ENCODE peak calls at places on chromosomes 4 and X, in eight cellular contexts. One of them, this sample, is unnamed.
A peak's percentile ranks its signal among the peaks of the same experiment; 100 is the strongest.

GRCh38 chr4:159077702-159078495 is 25.0 kb upstream of the RAPGEF2 start:
- DNase-seq in AG04450: no peak
- DNase-seq in neural crest cell: no peak
- DNase-seq in mesothelial cell of epicardium: no peak
- DNase-seq in H9: no peak
- DNase-seq in Calu3: no peak
- DNase-seq in spleen: no peak
- DNase-seq in IMR-90: peak; percentile 11
- DNase-seq in this sample: no peak

GRCh38 chr4:155759372-155760252 is 791 bp downstream of the GUCY1B1 start:
- DNase-seq in neural crest cell: peak; percentile 50
- DNase-seq in spleen: peak; percentile 83
- DNase-seq in IMR-90: peak; percentile 16
- DNase-seq in H9: peak; percentile 39
- DNase-seq in mesothelial cell of epicardium: peak; percentile 44
- DNase-seq in Calu3: peak; percentile 44
- DNase-seq in AG04450: no peak
- DNase-seq in this sample: no peak

GRCh38 chr4:10079256-10079655 is 37.3 kb downstream of the WDR1 start:
- DNase-seq in neural crest cell: no peak
- DNase-seq in AG04450: no peak
- DNase-seq in Calu3: no peak
- DNase-seq in H9: no peak
- DNase-seq in spleen: peak; percentile 62
- DNase-seq in IMR-90: no peak
- DNase-seq in mesothelial cell of epicardium: no peak
- DNase-seq in this sample: no peak

GRCh38 chr4:56276547-56276946 is 110.7 kb downstream of the AASDH start:
- DNase-seq in mesothelial cell of epicardium: no peak
- DNase-seq in H9: no peak
- DNase-seq in AG04450: no peak
- DNase-seq in spleen: no peak
- DNase-seq in neural crest cell: no peak
- DNase-seq in Calu3: no peak
- DNase-seq in IMR-90: peak; percentile 19
- DNase-seq in this sample: no peak

GRCh38 chr4:31192372-31192771 is 472.2 kb downstream of the PCDH7 start:
- DNase-seq in mesothelial cell of epicardium: no peak
- DNase-seq in spleen: no peak
- DNase-seq in AG04450: no peak
- DNase-seq in IMR-90: no peak
- DNase-seq in Calu3: no peak
- DNase-seq in neural crest cell: no peak
- DNase-seq in H9: no peak
- DNase-seq in this sample: no peak

GRCh38 chr4:37816006-37816405 is 10.5 kb upstream of the PGM2 start:
- DNase-seq in IMR-90: no peak
- DNase-seq in mesothelial cell of epicardium: no peak
- DNase-seq in AG04450: no peak
- DNase-seq in spleen: no peak
- DNase-seq in Calu3: no peak
- DNase-seq in neural crest cell: no peak
- DNase-seq in H9: no peak
- DNase-seq in this sample: no peak

GRCh38 chr4:125750827-125751466 is 436.2 kb downstream of the FAT4 start:
- DNase-seq in Calu3: peak; percentile 22
- DNase-seq in spleen: no peak
- DNase-seq in mesothelial cell of epicardium: no peak
- DNase-seq in neural crest cell: no peak
- DNase-seq in H9: peak; percentile 62
- DNase-seq in AG04450: no peak
- DNase-seq in IMR-90: peak; percentile 54
- DNase-seq in this sample: peak; percentile 51

GRCh38 chr4:94803181-94803580 is 45.4 kb downstream of the BMPR1B start:
- DNase-seq in AG04450: no peak
- DNase-seq in H9: no peak
- DNase-seq in Calu3: no peak
- DNase-seq in neural crest cell: no peak
- DNase-seq in IMR-90: no peak
- DNase-seq in spleen: no peak
- DNase-seq in mesothelial cell of epicardium: no peak
- DNase-seq in this sample: peak; percentile 13

GRCh38 chr4:137502730-137503129 is 29.6 kb downstream of the PCDH18 start:
- DNase-seq in Calu3: no peak
- DNase-seq in IMR-90: no peak
- DNase-seq in H9: no peak
- DNase-seq in mesothelial cell of epicardium: no peak
- DNase-seq in spleen: no peak
- DNase-seq in AG04450: no peak
- DNase-seq in neural crest cell: no peak
- DNase-seq in this sample: no peak

GRCh38 chrX:71665747-71666146 is 1.6 kb upstream of the LOC101059915 start:
- DNase-seq in AG04450: no peak
- DNase-seq in Calu3: no peak
- DNase-seq in mesothelial cell of epicardium: no peak
- DNase-seq in IMR-90: no peak
- DNase-seq in neural crest cell: no peak
- DNase-seq in H9: no peak
- DNase-seq in spleen: peak; percentile 62
- DNase-seq in this sample: no peak

GRCh38 chrX:98141466-98141865 is 1257.8 kb downstream of the RPA4 start:
- DNase-seq in mesothelial cell of epicardium: no peak
- DNase-seq in neural crest cell: no peak
- DNase-seq in spleen: no peak
- DNase-seq in H9: no peak
- DNase-seq in IMR-90: no peak
- DNase-seq in AG04450: no peak
- DNase-seq in Calu3: no peak
- DNase-seq in this sample: no peak

GRCh38 chr4:184588893-184589292 is 60.4 kb downstream of the CASP3 start:
- DNase-seq in neural crest cell: no peak
- DNase-seq in Calu3: no peak
- DNase-seq in H9: no peak
- DNase-seq in AG04450: no peak
- DNase-seq in spleen: no peak
- DNase-seq in IMR-90: no peak
- DNase-seq in mesothelial cell of epicardium: no peak
- DNase-seq in this sample: peak; percentile 69

GRCh38 chrX:78119521-78120227 is 15.6 kb downstream of the PGK1 start:
- DNase-seq in AG04450: no peak
- DNase-seq in Calu3: no peak
- DNase-seq in IMR-90: no peak
- DNase-seq in H9: no peak
- DNase-seq in neural crest cell: no peak
- DNase-seq in mesothelial cell of epicardium: no peak
- DNase-seq in spleen: no peak
- DNase-seq in this sample: no peak

GRCh38 chr4:82515705-82516104 is 46.1 kb downstream of the TMEM150C start:
- DNase-seq in H9: no peak
- DNase-seq in neural crest cell: no peak
- DNase-seq in mesothelial cell of epicardium: no peak
- DNase-seq in AG04450: no peak
- DNase-seq in spleen: no peak
- DNase-seq in IMR-90: peak; percentile 63
- DNase-seq in Calu3: no peak
- DNase-seq in this sample: peak; percentile 98

DNA sequence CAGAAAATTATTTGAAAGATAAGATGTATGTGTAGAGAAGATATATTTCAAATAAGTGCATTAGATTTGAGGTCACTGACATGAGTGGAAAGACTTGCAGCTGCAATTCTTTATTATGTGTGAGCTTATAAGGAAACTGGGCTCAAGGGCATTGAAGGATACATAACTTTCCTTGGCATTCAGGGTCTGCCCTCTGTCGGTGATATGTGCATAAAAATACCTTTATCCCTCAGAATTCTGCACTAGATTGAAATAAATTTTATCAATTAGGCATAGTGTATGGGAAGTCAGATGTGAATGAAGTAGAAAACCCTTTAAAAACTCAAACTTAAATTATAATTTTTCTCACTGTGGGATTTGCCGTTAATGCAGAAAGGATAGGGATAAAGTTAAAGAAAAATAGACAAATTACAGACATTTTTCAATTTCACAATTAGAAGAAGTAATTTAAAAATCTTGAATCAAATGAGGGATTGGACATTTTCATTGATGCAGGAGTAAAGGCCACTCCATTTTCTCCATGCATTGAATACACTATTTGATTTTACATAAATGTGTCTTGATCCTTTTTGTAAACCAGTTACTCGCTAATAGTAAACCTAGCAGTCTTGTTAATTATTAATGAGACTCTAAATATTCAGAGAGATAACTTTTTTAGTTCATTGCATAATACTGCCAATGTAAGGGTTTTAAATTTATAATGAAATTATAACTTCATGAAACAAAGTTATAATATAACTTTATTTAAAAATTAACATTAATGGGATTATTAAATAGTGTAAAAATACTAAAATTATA is 21.0 kb upstream of the ETNPPL start:
- DNase-seq in mesothelial cell of epicardium: no peak
- DNase-seq in IMR-90: no peak
- DNase-seq in Calu3: peak; percentile 0
- DNase-seq in neural crest cell: no peak
- DNase-seq in AG04450: no peak
- DNase-seq in H9: no peak
- DNase-seq in spleen: no peak
- DNase-seq in this sample: peak; percentile 6
- TF ChIP-seq CTCF in mesothelial cell of epicardium: peak; percentile 25
- TF ChIP-seq CTCF in IMR-90: no peak
- TF ChIP-seq CTCF in Calu3: no peak
- TF ChIP-seq CTCF in neural crest cell: peak; percentile 53
- TF ChIP-seq CTCF in AG04450: peak; percentile 40
- TF ChIP-seq CTCF in H9: peak; percentile 41
- TF ChIP-seq CTCF in spleen: no peak
- TF ChIP-seq CTCF in this sample: peak; percentile 33

DNA sequence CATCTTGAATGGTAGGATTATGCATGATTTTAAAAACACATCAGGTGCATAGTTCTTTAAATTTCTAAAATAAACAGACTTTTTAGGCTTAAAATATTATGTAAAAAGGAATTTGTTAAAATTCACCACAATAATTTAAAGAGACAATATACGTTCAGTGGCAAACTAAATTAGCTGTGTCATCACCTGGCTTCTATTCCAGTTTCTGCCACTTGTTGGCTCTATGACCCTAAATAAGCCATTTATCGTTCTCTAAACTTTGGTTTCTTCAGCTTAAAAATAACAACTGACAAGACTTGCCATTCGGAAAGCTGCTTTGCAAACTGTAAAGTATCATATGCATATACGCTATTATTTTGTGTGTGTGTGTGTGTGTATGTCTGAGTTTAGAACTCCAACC is 141.3 kb downstream of the MGST2 start:
- DNase-seq in AG04450: no peak
- DNase-seq in neural crest cell: no peak
- DNase-seq in Calu3: no peak
- DNase-seq in H9: no peak
- DNase-seq in mesothelial cell of epicardium: no peak
- DNase-seq in spleen: no peak
- DNase-seq in IMR-90: no peak
- DNase-seq in this sample: no peak
- TF ChIP-seq CTCF in AG04450: no peak
- TF ChIP-seq CTCF in neural crest cell: no peak
- TF ChIP-seq CTCF in Calu3: no peak
- TF ChIP-seq CTCF in H9: peak; percentile 10
- TF ChIP-seq CTCF in mesothelial cell of epicardium: no peak
- TF ChIP-seq CTCF in spleen: no peak
- TF ChIP-seq CTCF in IMR-90: no peak
- TF ChIP-seq CTCF in this sample: no peak

DNA sequence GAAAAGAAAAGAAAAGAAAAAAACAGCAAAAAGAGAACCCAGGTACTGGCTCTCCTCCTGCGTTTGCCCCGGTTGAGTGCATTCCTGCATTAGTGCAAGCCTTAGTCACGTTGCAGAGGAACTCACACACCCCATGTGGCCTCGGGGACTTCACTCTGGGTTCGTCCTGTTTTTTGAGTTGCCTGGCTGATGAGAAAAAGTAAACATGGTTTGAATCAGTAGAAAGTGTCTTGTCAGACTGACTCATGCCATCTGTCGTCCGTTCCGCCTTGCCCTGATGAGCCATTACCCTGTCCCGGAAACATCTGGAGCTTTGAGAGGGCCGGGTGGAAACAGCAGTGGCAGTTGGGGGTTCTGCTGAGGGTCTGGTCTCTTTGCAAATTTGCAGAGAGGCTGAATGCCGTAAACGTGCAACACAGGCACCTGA is 16.3 kb downstream of the CD99 start:
- DNase-seq in AG04450: peak; percentile 59
- DNase-seq in mesothelial cell of epicardium: no peak
- DNase-seq in Calu3: no peak
- DNase-seq in neural crest cell: no peak
- DNase-seq in H9: peak; percentile 76
- DNase-seq in IMR-90: peak; percentile 95
- DNase-seq in spleen: peak; percentile 87
- DNase-seq in this sample: no peak
- TF ChIP-seq CTCF in AG04450: no peak
- TF ChIP-seq CTCF in mesothelial cell of epicardium: no peak
- TF ChIP-seq CTCF in Calu3: no peak
- TF ChIP-seq CTCF in neural crest cell: no peak
- TF ChIP-seq CTCF in H9: no peak
- TF ChIP-seq CTCF in IMR-90: no peak
- TF ChIP-seq CTCF in spleen: no peak
- TF ChIP-seq CTCF in this sample: no peak

GRCh38 chr4:178599521-178599920 is 1157.3 kb upstream of the AGA start:
- DNase-seq in mesothelial cell of epicardium: no peak
- DNase-seq in AG04450: no peak
- DNase-seq in IMR-90: no peak
- DNase-seq in Calu3: peak; percentile 1
- DNase-seq in H9: no peak
- DNase-seq in spleen: no peak
- DNase-seq in neural crest cell: no peak
- DNase-seq in this sample: no peak
- TF ChIP-seq CTCF in mesothelial cell of epicardium: no peak
- TF ChIP-seq CTCF in AG04450: no peak
- TF ChIP-seq CTCF in IMR-90: no peak
- TF ChIP-seq CTCF in Calu3: no peak
- TF ChIP-seq CTCF in H9: peak; percentile 71
- TF ChIP-seq CTCF in spleen: no peak
- TF ChIP-seq CTCF in neural crest cell: peak; percentile 53
- TF ChIP-seq CTCF in this sample: no peak

DNA sequence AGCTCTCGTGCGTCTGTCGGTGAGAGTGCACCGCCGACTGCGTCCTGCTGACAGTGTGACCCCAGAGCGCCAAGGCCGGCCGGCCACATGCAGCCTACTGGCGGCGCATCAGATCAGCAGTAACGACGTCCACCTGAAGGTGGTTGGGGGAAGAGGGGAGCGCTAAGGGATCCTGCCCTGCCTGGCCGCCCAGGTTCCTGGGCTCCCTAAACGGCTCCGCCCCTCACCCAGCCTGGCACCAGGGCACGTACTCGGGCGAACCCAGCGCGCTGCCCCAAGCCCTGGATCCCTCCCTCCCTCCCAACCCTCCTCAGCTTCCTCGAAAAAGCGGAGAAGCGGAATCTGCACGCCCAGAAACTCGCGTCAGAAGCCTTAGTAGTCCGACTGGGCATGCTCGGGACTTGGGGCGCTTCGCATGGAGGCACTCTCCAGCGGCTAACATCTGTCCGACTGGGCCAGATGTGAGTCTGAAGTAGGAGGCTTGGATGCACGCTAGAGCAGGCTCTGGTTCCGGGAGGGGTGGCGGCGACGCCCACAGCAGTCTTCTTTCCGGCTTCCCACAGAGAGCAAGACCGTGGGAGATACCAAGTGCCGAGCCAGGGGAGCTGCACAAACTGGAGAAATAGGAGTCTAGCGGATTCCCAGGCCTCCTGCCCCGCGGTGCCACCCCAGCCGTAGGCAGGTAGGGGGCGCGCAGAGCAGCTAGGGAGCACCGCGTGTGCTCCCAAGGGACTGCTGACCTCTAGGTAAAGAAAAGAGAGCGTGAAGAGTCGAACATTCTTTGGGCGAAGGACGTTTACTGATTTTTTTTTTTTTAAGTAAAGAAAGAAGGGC is 114.4 kb upstream of the TEX13C start:
- DNase-seq in IMR-90: no peak
- DNase-seq in Calu3: no peak
- DNase-seq in AG04450: no peak
- DNase-seq in neural crest cell: peak; percentile 64
- DNase-seq in spleen: peak; percentile 80
- DNase-seq in mesothelial cell of epicardium: peak; percentile 26
- DNase-seq in H9: peak; percentile 75
- DNase-seq in this sample: no peak
- TF ChIP-seq CTCF in IMR-90: no peak
- TF ChIP-seq CTCF in Calu3: no peak
- TF ChIP-seq CTCF in AG04450: no peak
- TF ChIP-seq CTCF in neural crest cell: peak; percentile 58
- TF ChIP-seq CTCF in spleen: no peak
- TF ChIP-seq CTCF in mesothelial cell of epicardium: no peak
- TF ChIP-seq CTCF in H9: peak; percentile 59
- TF ChIP-seq CTCF in this sample: peak; percentile 12

This sample was measured in astrocyte of the cerebellum.